ENCODE peak calls at places on chromosomes 16 and 17, in four cellular contexts. G, W, M and H are unnamed samples.

GRCh38 chr17:79922798-79923197 is 83.6 kb upstream of the CBX4 start:
- DNase-seq in G (no peak), W (no peak), M (no peak), H (no peak)

GRCh38 chr17:82823004-82823403 is 16.8 kb downstream of the ZNF750 start:
- DNase-seq in G (no peak), W (no peak), M (no peak), H (no peak)

GRCh38 chr17:58247511-58248363 is 9.4 kb downstream of the LPO start:
- DNase-seq in G (no peak), W (no peak), M (no peak), H (no peak)

GRCh38 chr17:66903781-66904180 is 60.7 kb upstream of the CACNG4 start:
- DNase-seq in G (no peak), W (no peak), M (no peak), H (no peak)

GRCh38 chr17:64192588-64192987 is 62.6 kb upstream of the ERN1 start:
- DNase-seq in G (no peak), W (no peak), M (no peak), H (no peak)

GRCh38 chr16:29926675-29927522 is 873 bp upstream of the KCTD13 start:
- DNase-seq in G (peak), W (no peak), M (no peak), H (no peak)

GRCh38 chr17:66952031-66952524 is 12.4 kb upstream of the CACNG4 start:
- DNase-seq in G (peak), W (no peak), M (peak), H (peak)

GRCh38 chr16:11100239-11100750 is 155.7 kb downstream of the SOCS1 start:
- DNase-seq in G (peak), W (no peak), M (no peak), H (peak)

GRCh38 chr16:22321340-22322001 is 24.3 kb downstream of the POLR3E start:
- DNase-seq in G (peak), W (peak), M (peak), H (peak)

GRCh38 chr16:85778873-85779272 is 20.5 kb downstream of the EMC8 start:
- DNase-seq in G (no peak), W (no peak), M (no peak), H (no peak)

DNA sequence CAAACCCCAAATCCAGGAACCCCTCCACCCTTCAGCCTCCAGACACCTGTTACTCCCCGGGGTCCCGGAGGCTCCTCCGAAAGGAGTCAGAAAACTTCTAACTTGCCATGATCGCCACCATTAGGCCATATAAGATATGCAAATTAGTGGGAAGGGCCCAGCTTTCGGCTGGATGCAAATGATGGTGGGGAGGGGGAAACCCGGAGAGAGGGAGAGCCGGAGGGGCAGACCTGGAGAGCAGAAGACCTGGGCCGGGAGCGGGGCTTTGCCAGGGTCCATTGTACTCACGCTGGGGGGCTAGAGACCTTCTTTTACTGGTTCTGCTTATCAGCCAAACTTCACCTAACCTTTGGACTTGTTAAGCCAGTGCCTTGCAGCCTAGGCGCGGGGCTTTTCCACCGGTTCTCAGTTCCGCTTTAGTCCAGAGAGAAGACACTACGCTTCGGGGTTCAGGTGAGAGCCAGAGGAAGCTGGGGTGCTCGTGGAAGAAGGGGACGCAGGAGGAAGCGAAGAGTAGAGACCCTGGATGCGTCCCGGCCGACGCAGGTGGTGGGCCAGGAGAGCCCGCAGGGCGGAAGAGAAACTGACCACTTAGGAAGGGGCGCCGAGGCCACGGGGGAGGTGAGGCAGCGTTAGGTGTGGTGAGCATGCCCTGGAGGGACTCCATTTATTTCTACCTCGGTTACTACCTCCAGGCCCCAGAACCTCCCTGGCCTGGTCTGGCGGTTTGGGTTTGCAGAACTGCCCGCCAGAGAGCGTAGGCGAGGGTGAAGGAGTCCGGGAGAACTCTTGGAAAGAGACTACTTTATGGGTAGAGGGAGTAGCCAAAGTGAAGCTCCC is at the start of gene HNF1B:
- DNase-seq in G (no peak), W (no peak), M (peak), H (no peak)
- TF ChIP-seq CTCF in G (no peak), W (no peak), M (no peak), H (no peak)

DNA sequence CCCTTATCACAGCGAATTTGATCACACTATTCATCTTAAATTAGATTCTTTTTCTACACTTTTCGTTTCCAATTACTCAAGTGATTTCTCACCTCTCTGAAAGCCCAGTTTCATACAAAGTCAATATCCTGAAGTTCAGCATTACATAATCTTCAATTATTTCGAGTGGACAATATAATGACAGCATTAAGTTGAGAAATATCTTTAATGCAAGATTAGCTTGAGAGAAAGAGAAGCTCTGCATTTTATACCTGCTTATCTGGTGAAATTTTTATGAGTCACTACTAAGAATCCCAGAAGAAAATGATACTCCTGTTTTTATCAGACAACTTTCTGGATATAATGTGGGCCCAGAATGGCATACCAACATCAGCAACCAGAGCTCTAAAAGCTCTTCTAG is 509.6 kb downstream of the KCNJ2 start:
- DNase-seq in G (no peak), W (no peak), M (no peak), H (no peak)
- H3K4me3 ChIP-seq in G (no peak), W (no peak), M (no peak), H (no peak)

GRCh38 chr17:71948703-71949422 is 172.0 kb upstream of the SOX9 start:
- DNase-seq in G (no peak), W (no peak), M (no peak), H (no peak)
- TF ChIP-seq CTCF in G (no peak), W (no peak), M (no peak), H (no peak)

GRCh38 chr16:2472885-2473284 is 1.8 kb downstream of the NTN3 start:
- DNase-seq in G (no peak), W (no peak), M (no peak), H (no peak)
- H3K4me3 ChIP-seq in G (no peak), W (no peak), M (no peak), H (no peak)

DNA sequence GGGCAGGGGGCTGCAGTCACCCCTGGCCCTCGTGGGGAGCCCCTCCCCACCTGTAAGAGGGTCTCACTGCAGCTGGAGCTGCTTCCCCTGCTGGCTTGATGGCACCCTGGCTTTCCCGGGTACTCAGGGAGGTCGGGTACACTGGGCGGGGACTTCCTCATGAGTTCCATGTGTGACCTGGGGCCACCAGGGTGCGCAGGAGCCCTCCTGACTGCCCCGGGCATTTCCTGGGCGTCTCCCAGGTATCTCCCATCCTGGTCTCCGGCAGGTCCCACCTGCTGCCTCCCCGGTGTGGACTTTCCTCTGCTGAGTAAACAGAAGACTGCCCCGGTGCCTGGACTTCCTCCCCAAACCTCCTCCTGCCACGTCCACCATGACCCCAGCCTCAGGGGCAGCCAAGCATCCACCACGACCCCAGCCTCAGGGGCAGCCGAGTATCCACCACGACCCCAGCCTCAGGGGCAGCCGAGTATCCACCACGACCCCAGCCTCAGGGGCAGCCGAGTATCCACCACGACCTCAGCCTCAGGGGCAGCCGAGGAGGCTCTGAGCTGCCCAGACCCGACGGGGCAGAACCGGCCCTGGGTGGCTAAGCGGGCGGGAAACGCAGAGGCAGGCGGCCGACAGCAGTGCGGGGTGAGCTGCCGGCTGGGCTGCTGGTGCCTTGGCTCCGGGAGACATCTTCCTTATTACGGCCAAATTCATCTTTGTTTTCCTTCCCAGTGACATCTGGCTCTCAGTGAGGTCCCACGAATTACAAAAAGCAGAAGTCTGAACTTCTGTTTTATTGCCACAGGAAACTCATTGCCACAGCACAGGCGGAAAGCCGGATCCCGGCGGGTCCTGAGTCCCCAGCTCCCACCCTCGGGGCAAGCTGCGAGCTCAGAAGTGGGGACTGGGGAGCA is 40.7 kb downstream of the CBFA2T3 start:
- DNase-seq in G (no peak), W (no peak), M (no peak), H (no peak)
- TF ChIP-seq CTCF in G (no peak), W (no peak), M (no peak), H (no peak)

GRCh38 chr16:50605733-50606430 is 57.7 kb downstream of the NKD1 start:
- DNase-seq in G (no peak), W (no peak), M (no peak), H (no peak)

GRCh38 chr16:50607970-50608557 is 59.9 kb downstream of the NKD1 start:
- DNase-seq in G (no peak), W (no peak), M (no peak), H (no peak)

GRCh38 chr16:50607447-50607846 is 59.3 kb downstream of the NKD1 start:
- DNase-seq in G (no peak), W (no peak), M (no peak), H (no peak)

GRCh38 chr16:50607051-50607431 is 58.8 kb downstream of the NKD1 start:
- DNase-seq in G (no peak), W (no peak), M (no peak), H (no peak)

DNA sequence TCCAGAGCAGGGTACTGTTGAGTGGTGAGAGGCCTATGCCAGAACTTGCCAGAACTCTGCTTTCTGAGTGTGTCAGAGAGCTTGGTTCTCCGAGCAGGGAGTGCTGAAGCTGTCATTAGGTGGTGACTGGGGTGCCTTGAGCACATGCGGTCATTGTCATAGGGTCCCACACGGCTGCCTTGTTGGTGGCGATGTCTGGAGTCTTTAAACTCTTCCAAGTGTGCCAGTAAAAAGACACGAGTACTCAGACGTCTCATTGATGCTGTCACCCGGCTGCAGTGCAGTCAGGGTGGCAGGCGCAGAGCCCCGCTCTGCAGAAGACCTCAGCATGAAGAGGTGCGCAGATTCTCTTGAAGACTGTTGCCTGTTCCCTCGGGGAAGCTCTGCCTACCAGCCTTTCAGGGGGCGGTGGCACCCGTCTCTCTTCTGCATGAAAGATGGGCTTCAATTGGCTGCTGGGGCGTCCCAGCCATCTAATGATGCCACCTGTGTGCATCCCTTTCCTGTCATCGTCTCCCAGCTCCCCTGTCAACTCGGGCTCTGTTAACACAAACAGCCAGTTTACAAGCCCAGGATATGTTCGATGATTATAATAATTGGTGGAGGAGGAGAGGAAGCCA is 58.3 kb downstream of the NKD1 start:
- DNase-seq in G (no peak), W (no peak), M (no peak), H (no peak)
- H3K4me3 ChIP-seq in G (no peak), W (no peak), M (no peak), H (no peak)

GRCh38 chr17:40961586-40961985 is 5.2 kb downstream of the KRT39 start:
- DNase-seq in G (no peak), W (no peak), M (no peak), H (no peak)

GRCh38 chr17:40962059-40962561 is 4.6 kb downstream of the KRT39 start:
- DNase-seq in G (no peak), W (no peak), M (no peak), H (no peak)

GRCh38 chr17:40956401-40957254 is 10.1 kb downstream of the KRT39 start:
- DNase-seq in G (peak), W (no peak), M (no peak), H (peak)

GRCh38 chr17:40960144-40960543 is 6.6 kb downstream of the KRT39 start:
- DNase-seq in G (peak), W (no peak), M (peak), H (peak)

GRCh38 chr17:40958086-40958953 is 8.4 kb downstream of the KRT39 start:
- DNase-seq in G (no peak), W (no peak), M (peak), H (no peak)
- TF ChIP-seq CTCF in G (no peak), W (no peak), M (no peak), H (no peak)

DNA sequence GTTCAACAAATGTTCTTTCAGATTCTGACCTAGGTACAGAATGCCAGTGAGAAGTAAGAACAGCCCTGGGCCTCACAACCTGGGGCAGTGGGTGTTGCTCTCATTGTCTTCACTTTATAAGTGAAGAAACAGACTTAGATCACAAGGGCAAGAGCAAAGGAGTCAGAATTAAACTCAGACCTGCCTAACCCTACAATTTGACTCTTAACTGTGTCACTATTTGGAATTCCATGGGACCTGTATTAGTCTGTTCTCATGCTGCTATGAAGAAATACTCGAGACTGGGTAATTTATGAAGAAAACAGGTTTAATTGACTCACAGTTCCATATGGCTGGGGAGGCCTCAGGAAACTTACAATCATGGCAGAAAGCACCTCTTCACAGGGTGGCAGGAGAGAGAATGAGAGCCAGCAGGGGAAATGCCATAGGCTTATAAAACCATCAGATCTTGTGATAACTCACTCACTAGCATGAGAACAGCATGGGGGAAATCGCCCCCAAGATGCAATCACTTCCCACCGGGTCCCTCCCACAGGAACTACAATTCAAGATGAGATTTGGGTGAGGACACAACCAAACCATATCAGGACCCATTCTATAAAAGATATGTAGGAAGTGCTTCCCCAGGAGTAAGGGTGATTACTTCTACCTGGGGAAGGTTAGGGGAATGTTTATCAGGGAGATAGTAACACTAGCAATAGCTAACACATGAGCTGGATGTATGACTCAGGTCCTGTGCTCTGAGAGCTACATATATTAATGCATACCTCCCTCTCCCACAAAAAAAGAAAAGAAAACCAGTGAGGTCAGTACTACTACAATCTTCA is 270.1 kb downstream of the SOX9 start:
- DNase-seq in G (peak), W (no peak), M (no peak), H (no peak)
- H3K4me3 ChIP-seq in G (no peak), W (no peak), M (no peak), H (no peak)

GRCh38 chr16:55120408-55120807 is 189.7 kb downstream of the IRX5 start:
- DNase-seq in G (no peak), W (no peak), M (no peak), H (no peak)
- TF ChIP-seq CTCF in G (no peak), W (no peak), M (no peak), H (no peak)

GRCh38 chr17:951388-952132 is 28.0 kb downstream of the NXN start:
- DNase-seq in G (peak), W (no peak), M (no peak), H (peak)
- H3K4me3 ChIP-seq in G (peak), W (no peak), M (no peak), H (no peak)